ENCODE peak calls at places on chromosomes 5 and 9, in seven cellular contexts. O is hepatocyte; T is tibial artery; I is colonic mucosa; S is adrenal gland; F is CD8-positive, alpha-beta T cell; Y is neural progenitor cell. D is an unnamed sample. For H3K4me1, the result is how much of the 10 kb centered on the place peaks cover.

GRCh38 chr5:96243862-96244261 is 189.2 kb downstream of the PCSK1 start:
- DNase-seq in O (no peak), T (no peak), I (no peak), S (no peak), F (no peak), Y (no peak), D (no peak)

GRCh38 chr9:14256588-14256987 is 57.4 kb downstream of the NFIB start:
- DNase-seq in O (no peak), T (no peak), I (no peak), S (peak), F (no peak), Y (no peak), D (no peak)

GRCh38 chr5:140371356-140372151 is 11.6 kb downstream of the SLC4A9 start:
- DNase-seq in O (no peak), T (no peak), I (no peak), S (no peak), F (no peak), Y (no peak), D (no peak)

GRCh38 chr9:129929467-129930125 is 94.3 kb downstream of the USP20 start:
- DNase-seq in O (no peak), T (no peak), I (no peak), S (no peak), F (no peak), Y (no peak), D (no peak)

GRCh38 chr5:181186022-181186421 is 19.0 kb downstream of the TRIM7 start:
- DNase-seq in O (no peak), T (no peak), I (no peak), S (no peak), F (no peak), Y (no peak), D (no peak)

GRCh38 chr9:126228111-126228778 is 98.4 kb upstream of the MVB12B start:
- DNase-seq in O (no peak), T (no peak), I (no peak), S (no peak), F (no peak), Y (no peak), D (no peak)

GRCh38 chr9:91164724-91165520 is 196.8 kb downstream of the AUH start:
- DNase-seq in O (peak), T (peak), I (peak), S (peak), F (peak), Y (no peak), D (peak)

GRCh38 chr9:31807574-31808256 is 576.7 kb upstream of the ACO1 start:
- DNase-seq in O (no peak), T (no peak), I (no peak), S (no peak), F (no peak), Y (peak), D (no peak)

GRCh38 chr9:36690769-36691168 is 118.1 kb downstream of the MELK start:
- DNase-seq in O (no peak), T (no peak), I (no peak), S (no peak), F (no peak), Y (no peak), D (no peak)

GRCh38 chr5:80481019-80481893 is 6.6 kb upstream of the FAM151B start:
- DNase-seq in O (peak), T (no peak), I (peak), S (peak), F (peak), Y (peak), D (peak)

GRCh38 chr5:74250304-74251102 is 390.0 kb downstream of the ENC1 start:
- DNase-seq in O (no peak), T (no peak), I (no peak), S (no peak), F (no peak), Y (no peak), D (peak)

GRCh38 chr9:82367016-82367415 is 378.4 kb downstream of the SPATA31D1 start:
- DNase-seq in O (no peak), T (no peak), I (no peak), S (no peak), F (no peak), Y (no peak), D (no peak)

GRCh38 chr5:122352331-122352730 is 40.3 kb downstream of the SNCAIP start:
- DNase-seq in O (no peak), T (no peak), I (no peak), S (no peak), F (no peak), Y (no peak), D (no peak)

GRCh38 chr5:160751297-160751696 is 100.7 kb downstream of the ATP10B start:
- DNase-seq in O (no peak), T (no peak), I (no peak), S (no peak), F (no peak), Y (no peak), D (no peak)

GRCh38 chr9:32045513-32045912 is 338.9 kb upstream of the ACO1 start:
- DNase-seq in O (no peak), T (no peak), I (no peak), S (no peak), F (no peak), Y (no peak), D (no peak)

GRCh38 chr5:53037141-53037859 is 48.1 kb downstream of the ITGA2 start:
- DNase-seq in O (no peak), T (no peak), I (no peak), S (no peak), F (no peak), Y (no peak), D (no peak)

GRCh38 chr5:159206368-159206767 is 3.0 kb downstream of the RNF145 start:
- DNase-seq in O (no peak), T (no peak), I (no peak), S (no peak), F (no peak), Y (no peak), D (no peak)

GRCh38 chr5:160692272-160692671 is 159.7 kb downstream of the ATP10B start:
- DNase-seq in O (peak), T (no peak), I (no peak), S (no peak), F (no peak), Y (no peak), D (no peak)

GRCh38 chr5:181189363-181189961 is 15.5 kb downstream of the TRIM7 start:
- DNase-seq in O (peak), T (peak), I (peak), S (peak), F (no peak), Y (peak), D (peak)

GRCh38 chr5:154138701-154139100 is 51.8 kb upstream of the GALNT10 start:
- DNase-seq in O (no peak), T (no peak), I (no peak), S (peak), F (no peak), Y (peak), D (no peak)

GRCh38 chr9:98523231-98523901 is 185.4 kb downstream of the GABBR2 start:
- DNase-seq in O (peak), T (no peak), I (no peak), S (no peak), F (no peak), Y (peak), D (peak)

GRCh38 chr5:122420126-122420525 is 108.1 kb downstream of the SNCAIP start:
- DNase-seq in O (no peak), T (no peak), I (no peak), S (no peak), F (no peak), Y (no peak), D (no peak)

GRCh38 chr9:36110434-36110833 is 26.1 kb upstream of the GLIPR2 start:
- DNase-seq in O (no peak), T (no peak), I (no peak), S (no peak), F (no peak), Y (no peak), D (peak)

GRCh38 chr9:130997925-130998595 is 10.9 kb upstream of the LAMC3 start:
- DNase-seq in O (peak), T (peak), I (peak), S (peak), F (peak), Y (peak), D (peak)

GRCh38 chr9:128285033-128285784 is 9.1 kb downstream of the SWI5 start:
- DNase-seq in O (no peak), T (no peak), I (no peak), S (no peak), F (no peak), Y (no peak), D (no peak)

GRCh38 chr5:59873113-59873512 is 20.4 kb downstream of the PDE4D start:
- DNase-seq in O (no peak), T (no peak), I (no peak), S (no peak), F (no peak), Y (no peak), D (no peak)

GRCh38 chr9:70409280-70409679 is 5.2 kb downstream of the KLF9 start:
- DNase-seq in O (no peak), T (no peak), I (no peak), S (no peak), F (no peak), Y (no peak), D (no peak)
- H3K4me1 ChIP-seq in O (under half), T (half or more), I (under half), S (under half), F (half or more), Y (under half), D (under half)

GRCh38 chr9:68931821-68932220 is 82.1 kb downstream of the PRKACG start:
- DNase-seq in O (no peak), T (no peak), I (no peak), S (no peak), F (no peak), Y (no peak), D (no peak)

GRCh38 chr9:68933434-68934318 is 80.2 kb downstream of the PRKACG start:
- DNase-seq in O (no peak), T (no peak), I (no peak), S (no peak), F (no peak), Y (no peak), D (no peak)

GRCh38 chr9:68934319-68934644 is 79.6 kb downstream of the PRKACG start:
- DNase-seq in O (no peak), T (no peak), I (no peak), S (no peak), F (no peak), Y (no peak), D (no peak)

GRCh38 chr9:68927165-68927564 is 86.7 kb downstream of the PRKACG start:
- DNase-seq in O (no peak), T (no peak), I (no peak), S (no peak), F (no peak), Y (no peak), D (no peak)

DNA sequence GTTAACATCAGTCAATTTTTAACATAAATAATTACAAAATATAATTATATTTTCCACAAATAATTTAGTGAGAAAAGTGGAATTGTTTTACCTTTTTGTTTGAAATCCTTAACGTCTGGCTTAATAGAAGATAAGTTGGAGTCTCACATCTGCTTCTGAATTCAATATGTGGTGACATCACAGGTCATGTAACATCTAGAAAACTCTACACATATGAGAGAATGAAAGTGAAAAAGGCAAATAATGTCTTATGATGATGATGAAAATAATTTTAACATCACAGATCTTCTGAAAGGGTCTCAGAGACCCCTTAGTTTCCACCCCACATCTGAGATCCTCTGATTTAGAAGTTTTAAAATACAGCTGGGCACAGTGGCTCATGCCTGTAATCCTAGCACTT is 81.5 kb downstream of the PRKACG start:
- DNase-seq in O (no peak), T (no peak), I (no peak), S (no peak), F (no peak), Y (no peak), D (no peak)
- TF ChIP-seq CTCF in O (no peak), T (no peak), I (no peak), S (no peak), F (no peak), Y (no peak), D (no peak)

GRCh38 chr9:86354882-86355399 is 731 bp upstream of the TUT7 start:
- DNase-seq in O (no peak), T (no peak), I (no peak), S (no peak), F (no peak), Y (no peak), D (peak)

GRCh38 chr9:86354048-86354881 is at the start of gene TUT7:
- DNase-seq in O (peak), T (peak), I (peak), S (peak), F (peak), Y (peak), D (peak)

GRCh38 chr9:86351897-86352296 is 2.3 kb downstream of the TUT7 start:
- DNase-seq in O (no peak), T (no peak), I (no peak), S (no peak), F (no peak), Y (no peak), D (no peak)

GRCh38 chr9:86353591-86354047 is 591 bp downstream of the TUT7 start:
- DNase-seq in O (peak), T (no peak), I (peak), S (peak), F (peak), Y (no peak), D (peak)

DNA sequence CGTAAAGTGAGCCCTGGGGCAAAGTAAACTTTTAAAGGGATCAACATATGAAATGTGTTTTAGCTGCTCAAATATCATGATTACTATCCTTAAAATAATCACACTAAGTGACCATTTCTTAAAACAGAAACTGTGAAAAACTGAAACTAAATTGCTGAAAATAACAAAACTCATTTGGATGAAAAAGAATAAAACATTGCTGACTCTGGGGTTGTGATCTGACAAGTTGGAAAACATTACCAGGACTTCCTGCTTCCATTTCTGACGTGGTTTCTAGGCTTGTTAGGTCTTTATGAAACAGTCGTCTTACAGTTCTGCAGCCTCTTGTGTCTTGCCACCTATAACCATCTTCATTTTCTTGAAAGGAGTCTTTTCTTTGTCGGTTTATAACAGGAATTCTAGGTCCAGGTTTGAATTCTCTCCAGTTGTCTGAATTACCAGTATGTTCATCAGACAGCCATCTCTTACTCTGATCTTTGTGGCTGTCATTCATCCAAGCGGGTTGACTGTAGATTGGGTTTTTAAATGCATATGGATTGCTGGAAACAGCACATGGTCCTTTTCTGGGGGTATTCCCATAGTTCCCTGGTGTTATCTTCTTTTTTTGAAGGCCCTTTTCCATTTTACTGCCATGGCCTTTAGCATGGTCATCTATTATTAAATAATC is 1.6 kb downstream of the TUT7 start:
- DNase-seq in O (no peak), T (no peak), I (no peak), S (no peak), F (no peak), Y (no peak), D (peak)
- H3K4me1 ChIP-seq in O (under half), T (half or more), I (under half), S (under half), F (under half), Y (under half), D (under half)

DNA sequence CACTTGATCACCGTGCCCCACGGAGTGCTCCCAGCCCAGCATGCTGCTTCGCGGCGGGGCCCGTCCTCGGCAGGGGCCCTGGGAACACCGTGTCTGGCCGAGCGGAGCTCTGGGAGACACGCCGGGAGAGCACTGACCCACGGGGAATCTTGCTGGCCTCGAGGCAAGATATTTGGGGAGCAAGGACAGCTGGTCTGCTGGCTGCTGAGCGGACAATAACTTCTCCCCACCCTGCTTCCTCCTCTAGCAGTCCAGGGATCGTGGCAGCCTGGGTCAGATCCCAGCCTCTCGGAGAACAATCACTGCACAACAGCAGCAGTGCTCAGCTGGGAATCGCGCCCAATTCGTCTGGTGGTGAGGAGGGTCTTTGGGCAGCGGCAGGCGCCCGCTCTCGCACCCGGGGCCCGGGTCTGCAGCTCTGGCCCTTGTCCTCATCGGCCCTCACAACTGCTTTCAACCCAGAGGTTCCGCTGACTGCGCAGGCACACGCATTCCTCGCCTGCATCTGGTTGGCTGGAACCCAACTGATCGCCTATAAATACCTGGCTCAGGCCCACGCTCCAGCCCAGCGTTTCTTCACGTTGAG is 43.4 kb downstream of the DBH start:
- DNase-seq in O (no peak), T (no peak), I (no peak), S (peak), F (no peak), Y (no peak), D (peak)
- TF ChIP-seq CTCF in O (no peak), T (no peak), I (no peak), S (no peak), F (no peak), Y (no peak), D (no peak)

GRCh38 chr5:126984632-126985031 is 45.7 kb downstream of the MARCHF3 start:
- DNase-seq in O (no peak), T (no peak), I (no peak), S (no peak), F (no peak), Y (no peak), D (no peak)

GRCh38 chr5:126978258-126978657 is 52.1 kb downstream of the MARCHF3 start:
- DNase-seq in O (no peak), T (no peak), I (no peak), S (no peak), F (no peak), Y (no peak), D (no peak)

GRCh38 chr5:126983874-126984266 is 46.5 kb downstream of the MARCHF3 start:
- DNase-seq in O (no peak), T (no peak), I (no peak), S (no peak), F (no peak), Y (no peak), D (no peak)

GRCh38 chr5:126982926-126983873 is 47.2 kb downstream of the MARCHF3 start:
- DNase-seq in O (no peak), T (no peak), I (no peak), S (no peak), F (no peak), Y (no peak), D (no peak)

GRCh38 chr5:126982195-126982594 is 48.2 kb downstream of the MARCHF3 start:
- DNase-seq in O (no peak), T (no peak), I (no peak), S (no peak), F (no peak), Y (no peak), D (no peak)
- H3K4me1 ChIP-seq in O (under half), T (under half), I (under half), S (under half), F (under half), Y (under half), D (under half)

GRCh38 chr5:14114615-14115251 is 28.4 kb upstream of the TRIO start:
- DNase-seq in O (no peak), T (no peak), I (no peak), S (no peak), F (no peak), Y (no peak), D (no peak)
- TF ChIP-seq CTCF in O (no peak), T (no peak), I (no peak), S (no peak), F (no peak), Y (no peak), D (no peak)

DNA sequence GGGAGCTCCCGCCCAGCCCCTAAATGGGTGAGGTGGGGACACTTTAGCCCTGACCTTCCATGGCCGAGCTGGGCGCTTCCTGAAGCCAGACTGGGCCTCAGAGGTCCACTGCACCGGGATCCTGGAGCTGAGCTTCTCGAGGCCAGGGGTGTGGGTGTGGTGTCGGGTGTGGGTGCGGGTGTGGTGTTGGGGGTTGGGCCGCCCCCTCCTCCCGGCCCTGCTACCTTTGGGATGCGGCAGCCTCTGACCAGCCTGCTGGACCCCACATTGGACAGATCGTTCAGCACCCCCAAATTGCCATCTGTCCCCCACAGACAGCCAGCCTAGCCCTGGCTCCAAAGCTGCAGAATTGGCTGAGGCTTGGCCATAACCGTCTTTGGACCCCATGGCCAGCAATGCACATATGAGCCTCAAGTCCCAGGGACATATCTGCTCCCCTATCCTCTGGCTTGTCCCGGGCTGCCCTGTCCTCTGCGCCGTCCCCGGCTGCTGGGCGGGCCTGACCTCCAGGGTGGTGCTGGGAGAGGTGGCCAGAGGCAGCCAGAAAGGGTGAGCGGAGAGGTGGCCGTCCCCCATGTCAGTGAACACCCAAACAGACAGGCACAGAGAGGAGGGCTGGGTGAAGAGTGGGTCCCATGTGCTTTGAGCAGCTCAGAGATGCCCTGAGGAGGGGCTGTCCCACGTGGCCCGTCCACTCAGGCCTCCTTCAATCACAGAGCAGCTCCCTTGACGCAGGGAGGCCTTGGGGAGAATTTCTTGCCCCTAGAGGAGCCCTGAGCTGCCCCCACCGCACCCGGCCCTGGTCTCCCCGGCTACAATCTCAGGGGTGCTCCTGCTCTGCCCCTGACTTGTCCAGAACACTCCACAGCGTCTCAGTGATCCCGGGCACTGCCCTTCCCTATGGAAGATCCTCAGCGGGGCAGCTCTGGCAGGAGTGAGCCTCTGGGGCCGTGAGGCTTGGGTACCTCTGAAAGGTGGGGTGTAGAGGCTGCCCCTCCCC is 3.4 kb upstream of the PTGDS start:
- DNase-seq in O (no peak), T (no peak), I (no peak), S (no peak), F (no peak), Y (no peak), D (no peak)
- H3K4me1 ChIP-seq in O (under half), T (under half), I (under half), S (under half), F (under half), Y (under half), D (under half)